ENCODE peak calls at places on chromosomes 3 and 15, in eight cellular contexts. One of them, this sample, is unnamed. For H3K27me3, the result is how much of the 10 kb centered on the place peaks cover.

GRCh38 chr3:55198554-55198953 is 270.7 kb upstream of the LRTM1 start:
- DNase-seq in ovary: no peak
- DNase-seq in transverse colon: no peak
- DNase-seq in suprapubic skin: no peak
- DNase-seq in upper lobe of left lung: no peak
- DNase-seq in HepG2: no peak
- DNase-seq in esophagus muscularis mucosa: no peak
- DNase-seq in sigmoid colon: no peak
- DNase-seq in this sample: no peak

GRCh38 chr3:11949351-11949750 is 54.8 kb upstream of the SYN2 start:
- DNase-seq in ovary: no peak
- DNase-seq in transverse colon: no peak
- DNase-seq in suprapubic skin: no peak
- DNase-seq in upper lobe of left lung: no peak
- DNase-seq in HepG2: no peak
- DNase-seq in esophagus muscularis mucosa: no peak
- DNase-seq in sigmoid colon: no peak
- DNase-seq in this sample: no peak

GRCh38 chr15:62782100-62782791 is 260.3 kb upstream of the TPM1 start:
- DNase-seq in ovary: peak
- DNase-seq in transverse colon: peak
- DNase-seq in suprapubic skin: no peak
- DNase-seq in upper lobe of left lung: no peak
- DNase-seq in HepG2: peak
- DNase-seq in esophagus muscularis mucosa: no peak
- DNase-seq in sigmoid colon: peak
- DNase-seq in this sample: peak

GRCh38 chr3:171088496-171088895 is 62.0 kb upstream of the SLC2A2 start:
- DNase-seq in ovary: no peak
- DNase-seq in transverse colon: no peak
- DNase-seq in suprapubic skin: no peak
- DNase-seq in upper lobe of left lung: no peak
- DNase-seq in HepG2: no peak
- DNase-seq in esophagus muscularis mucosa: no peak
- DNase-seq in sigmoid colon: no peak
- DNase-seq in this sample: no peak

GRCh38 chr15:89827821-89828220 is 13.2 kb upstream of the ANPEP start:
- DNase-seq in ovary: no peak
- DNase-seq in transverse colon: peak
- DNase-seq in suprapubic skin: no peak
- DNase-seq in upper lobe of left lung: no peak
- DNase-seq in HepG2: no peak
- DNase-seq in esophagus muscularis mucosa: no peak
- DNase-seq in sigmoid colon: no peak
- DNase-seq in this sample: no peak

GRCh38 chr15:76330281-76330680 is 6.3 kb upstream of the ISL2 start:
- DNase-seq in ovary: no peak
- DNase-seq in transverse colon: peak
- DNase-seq in suprapubic skin: no peak
- DNase-seq in upper lobe of left lung: no peak
- DNase-seq in HepG2: peak
- DNase-seq in esophagus muscularis mucosa: no peak
- DNase-seq in sigmoid colon: peak
- DNase-seq in this sample: peak

GRCh38 chr3:130258532-130258952 is 86.9 kb upstream of the COL6A5 start:
- DNase-seq in ovary: no peak
- DNase-seq in transverse colon: no peak
- DNase-seq in suprapubic skin: no peak
- DNase-seq in upper lobe of left lung: no peak
- DNase-seq in HepG2: no peak
- DNase-seq in esophagus muscularis mucosa: no peak
- DNase-seq in sigmoid colon: no peak
- DNase-seq in this sample: no peak

GRCh38 chr3:29914861-29915524 is 634.1 kb downstream of the RBMS3 start:
- DNase-seq in ovary: no peak
- DNase-seq in transverse colon: no peak
- DNase-seq in suprapubic skin: no peak
- DNase-seq in upper lobe of left lung: no peak
- DNase-seq in HepG2: no peak
- DNase-seq in esophagus muscularis mucosa: no peak
- DNase-seq in sigmoid colon: no peak
- DNase-seq in this sample: no peak

GRCh38 chr3:100525753-100526612 is 33.6 kb downstream of the TMEM45A start:
- DNase-seq in ovary: no peak
- DNase-seq in transverse colon: no peak
- DNase-seq in suprapubic skin: peak
- DNase-seq in upper lobe of left lung: no peak
- DNase-seq in HepG2: no peak
- DNase-seq in esophagus muscularis mucosa: no peak
- DNase-seq in sigmoid colon: peak
- DNase-seq in this sample: peak

GRCh38 chr15:27844018-27844666 is 255.0 kb downstream of the OCA2 start:
- DNase-seq in ovary: no peak
- DNase-seq in transverse colon: no peak
- DNase-seq in suprapubic skin: no peak
- DNase-seq in upper lobe of left lung: peak
- DNase-seq in HepG2: no peak
- DNase-seq in esophagus muscularis mucosa: peak
- DNase-seq in sigmoid colon: no peak
- DNase-seq in this sample: no peak

GRCh38 chr3:193701896-193702644 is 109.1 kb downstream of the OPA1 start:
- DNase-seq in ovary: no peak
- DNase-seq in transverse colon: no peak
- DNase-seq in suprapubic skin: no peak
- DNase-seq in upper lobe of left lung: no peak
- DNase-seq in HepG2: no peak
- DNase-seq in esophagus muscularis mucosa: no peak
- DNase-seq in sigmoid colon: no peak
- DNase-seq in this sample: no peak

GRCh38 chr3:149243540-149243939 is 21.9 kb upstream of the CP start:
- DNase-seq in ovary: no peak
- DNase-seq in transverse colon: no peak
- DNase-seq in suprapubic skin: no peak
- DNase-seq in upper lobe of left lung: no peak
- DNase-seq in HepG2: no peak
- DNase-seq in esophagus muscularis mucosa: no peak
- DNase-seq in sigmoid colon: no peak
- DNase-seq in this sample: no peak

GRCh38 chr15:77810180-77810579 is 177.5 kb upstream of the LINGO1 start:
- DNase-seq in ovary: no peak
- DNase-seq in transverse colon: no peak
- DNase-seq in suprapubic skin: no peak
- DNase-seq in upper lobe of left lung: no peak
- DNase-seq in HepG2: no peak
- DNase-seq in esophagus muscularis mucosa: no peak
- DNase-seq in sigmoid colon: no peak
- DNase-seq in this sample: no peak

GRCh38 chr15:98874773-98875172 is 132.8 kb downstream of the PGPEP1L start:
- DNase-seq in ovary: no peak
- DNase-seq in transverse colon: no peak
- DNase-seq in suprapubic skin: no peak
- DNase-seq in upper lobe of left lung: no peak
- DNase-seq in HepG2: no peak
- DNase-seq in esophagus muscularis mucosa: no peak
- DNase-seq in sigmoid colon: no peak
- DNase-seq in this sample: peak

GRCh38 chr15:98874359-98874758 is 133.2 kb downstream of the PGPEP1L start:
- DNase-seq in ovary: no peak
- DNase-seq in transverse colon: no peak
- DNase-seq in suprapubic skin: no peak
- DNase-seq in upper lobe of left lung: no peak
- DNase-seq in HepG2: no peak
- DNase-seq in esophagus muscularis mucosa: no peak
- DNase-seq in sigmoid colon: no peak
- DNase-seq in this sample: no peak

GRCh38 chr15:98875309-98875708 is 132.3 kb downstream of the PGPEP1L start:
- DNase-seq in ovary: no peak
- DNase-seq in transverse colon: no peak
- DNase-seq in suprapubic skin: no peak
- DNase-seq in upper lobe of left lung: no peak
- DNase-seq in HepG2: no peak
- DNase-seq in esophagus muscularis mucosa: no peak
- DNase-seq in sigmoid colon: no peak
- DNase-seq in this sample: no peak

GRCh38 chr15:98872777-98873176 is 134.8 kb downstream of the PGPEP1L start:
- DNase-seq in ovary: no peak
- DNase-seq in transverse colon: no peak
- DNase-seq in suprapubic skin: no peak
- DNase-seq in upper lobe of left lung: no peak
- DNase-seq in HepG2: no peak
- DNase-seq in esophagus muscularis mucosa: no peak
- DNase-seq in sigmoid colon: no peak
- DNase-seq in this sample: no peak

GRCh38 chr15:98873441-98874218 is 134.0 kb downstream of the PGPEP1L start:
- DNase-seq in ovary: no peak
- DNase-seq in transverse colon: no peak
- DNase-seq in suprapubic skin: no peak
- DNase-seq in upper lobe of left lung: no peak
- DNase-seq in HepG2: no peak
- DNase-seq in esophagus muscularis mucosa: no peak
- DNase-seq in sigmoid colon: no peak
- DNase-seq in this sample: no peak
- TF ChIP-seq EP300 in ovary: no peak
- TF ChIP-seq EP300 in transverse colon: no peak
- TF ChIP-seq EP300 in suprapubic skin: no peak
- TF ChIP-seq EP300 in upper lobe of left lung: no peak
- TF ChIP-seq EP300 in HepG2: no peak
- TF ChIP-seq EP300 in esophagus muscularis mucosa: no peak
- TF ChIP-seq EP300 in sigmoid colon: no peak
- TF ChIP-seq EP300 in this sample: no peak

GRCh38 chr3:122183893-122184590 is 574 bp downstream of the CASR start:
- DNase-seq in ovary: no peak
- DNase-seq in transverse colon: no peak
- DNase-seq in suprapubic skin: no peak
- DNase-seq in upper lobe of left lung: peak
- DNase-seq in HepG2: no peak
- DNase-seq in esophagus muscularis mucosa: no peak
- DNase-seq in sigmoid colon: no peak
- DNase-seq in this sample: no peak
- H3K27me3 ChIP-seq in ovary: under half
- H3K27me3 ChIP-seq in transverse colon: under half
- H3K27me3 ChIP-seq in suprapubic skin: under half
- H3K27me3 ChIP-seq in upper lobe of left lung: under half
- H3K27me3 ChIP-seq in HepG2: under half
- H3K27me3 ChIP-seq in esophagus muscularis mucosa: under half
- H3K27me3 ChIP-seq in sigmoid colon: under half
- H3K27me3 ChIP-seq in this sample: under half

DNA sequence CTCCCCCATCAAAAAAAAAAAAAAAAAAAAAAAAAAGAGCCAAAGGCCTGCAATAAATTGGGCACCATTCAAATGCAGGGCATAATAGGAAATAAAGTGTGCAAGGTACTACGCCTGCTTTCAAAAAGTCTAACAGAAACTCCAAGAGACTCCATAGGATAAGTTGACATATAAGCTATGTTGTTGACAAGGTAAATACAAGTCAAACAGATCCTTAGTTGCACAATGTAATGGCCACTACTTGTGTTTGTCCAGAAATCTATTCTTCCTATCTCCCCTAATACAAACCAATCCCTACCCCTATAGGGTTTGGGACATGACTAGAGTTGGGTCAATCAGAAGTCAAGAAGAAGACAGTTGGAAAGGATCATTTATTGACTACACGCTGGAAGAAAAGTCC is 16.0 kb downstream of the MAP4 start:
- DNase-seq in ovary: no peak
- DNase-seq in transverse colon: no peak
- DNase-seq in suprapubic skin: no peak
- DNase-seq in upper lobe of left lung: no peak
- DNase-seq in HepG2: peak
- DNase-seq in esophagus muscularis mucosa: no peak
- DNase-seq in sigmoid colon: no peak
- DNase-seq in this sample: no peak
- TF ChIP-seq EP300 in ovary: no peak
- TF ChIP-seq EP300 in transverse colon: no peak
- TF ChIP-seq EP300 in suprapubic skin: no peak
- TF ChIP-seq EP300 in upper lobe of left lung: no peak
- TF ChIP-seq EP300 in HepG2: no peak
- TF ChIP-seq EP300 in esophagus muscularis mucosa: no peak
- TF ChIP-seq EP300 in sigmoid colon: no peak
- TF ChIP-seq EP300 in this sample: no peak

DNA sequence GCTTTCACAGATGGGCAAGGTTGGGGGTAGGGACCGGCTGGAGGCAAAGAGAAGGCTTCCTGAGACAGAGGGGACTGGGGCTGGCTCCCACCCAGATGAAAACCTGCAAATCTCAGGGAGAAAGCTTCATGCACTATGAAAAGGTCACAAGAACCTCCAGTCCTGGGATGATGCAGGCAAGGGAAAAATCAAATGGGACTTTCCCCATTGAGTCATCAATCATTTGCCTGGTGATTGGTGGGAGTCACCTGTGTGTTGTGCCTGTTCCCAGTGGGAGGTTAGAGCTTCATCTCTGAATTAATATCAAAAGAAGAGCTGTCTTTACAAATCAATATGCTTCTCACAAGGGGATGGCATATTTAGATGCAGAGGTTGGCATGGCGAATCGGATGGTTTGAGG is 49.9 kb downstream of the CACNA1D start:
- DNase-seq in ovary: no peak
- DNase-seq in transverse colon: no peak
- DNase-seq in suprapubic skin: no peak
- DNase-seq in upper lobe of left lung: no peak
- DNase-seq in HepG2: no peak
- DNase-seq in esophagus muscularis mucosa: peak
- DNase-seq in sigmoid colon: no peak
- DNase-seq in this sample: no peak
- H3K27me3 ChIP-seq in ovary: under half
- H3K27me3 ChIP-seq in transverse colon: under half
- H3K27me3 ChIP-seq in suprapubic skin: under half
- H3K27me3 ChIP-seq in upper lobe of left lung: under half
- H3K27me3 ChIP-seq in HepG2: under half
- H3K27me3 ChIP-seq in esophagus muscularis mucosa: under half
- H3K27me3 ChIP-seq in sigmoid colon: under half
- H3K27me3 ChIP-seq in this sample: under half

GRCh38 chr15:36954486-36954885 is 145.9 kb downstream of the MEIS2 start:
- DNase-seq in ovary: no peak
- DNase-seq in transverse colon: no peak
- DNase-seq in suprapubic skin: no peak
- DNase-seq in upper lobe of left lung: no peak
- DNase-seq in HepG2: no peak
- DNase-seq in esophagus muscularis mucosa: no peak
- DNase-seq in sigmoid colon: no peak
- DNase-seq in this sample: no peak
- TF ChIP-seq EP300 in ovary: no peak
- TF ChIP-seq EP300 in transverse colon: no peak
- TF ChIP-seq EP300 in suprapubic skin: no peak
- TF ChIP-seq EP300 in upper lobe of left lung: no peak
- TF ChIP-seq EP300 in HepG2: no peak
- TF ChIP-seq EP300 in esophagus muscularis mucosa: no peak
- TF ChIP-seq EP300 in sigmoid colon: no peak
- TF ChIP-seq EP300 in this sample: no peak